ENCODE peak calls at places on chromosomes 13 and 19, in six cellular contexts. D is H9, Q is NB4, W is nephron progenitor cell, V is breast epithelium, X is brain microvascular endothelial cell. T is an unnamed sample.

GRCh38 chr13:50156140-50156539 is 140.9 kb downstream of the KCNRG start:
- DNase-seq in D (no peak), W (no peak), V (no peak), X (peak), Q (no peak), T (no peak)

GRCh38 chr13:41651413-41652068 is 194.2 kb downstream of the RGCC start:
- DNase-seq in Q (peak), W (no peak), X (no peak), D (no peak), V (no peak), T (no peak)

GRCh38 chr19:39247701-39248664 is 673 bp downstream of the IFNL4 start:
- DNase-seq in V (no peak), W (peak), Q (no peak), X (no peak), D (peak), T (peak)

GRCh38 chr13:102089177-102089576 is 312.7 kb downstream of the FGF14 start:
- DNase-seq in X (no peak), V (no peak), W (no peak), D (no peak), Q (no peak), T (no peak)

GRCh38 chr13:86830046-86830445 is 841.1 kb upstream of the SLITRK5 start:
- DNase-seq in D (no peak), W (no peak), Q (no peak), X (no peak), V (no peak), T (no peak)

GRCh38 chr13:41780736-41781708 is 179.9 kb downstream of the VWA8 start:
- DNase-seq in D (no peak), X (peak), V (peak), W (no peak), Q (no peak), T (no peak)

GRCh38 chr19:30358821-30359580 is 13.2 kb upstream of the ZNF536 start:
- DNase-seq in Q (no peak), V (no peak), X (no peak), D (no peak), W (no peak), T (no peak)

GRCh38 chr13:23804166-23804565 is 85.0 kb downstream of the MIPEP start:
- DNase-seq in W (no peak), D (no peak), X (no peak), Q (no peak), V (no peak), T (no peak)

GRCh38 chr13:108003626-108004025 is 211.7 kb downstream of the LIG4 start:
- DNase-seq in Q (no peak), D (no peak), X (no peak), W (no peak), V (no peak), T (no peak)

GRCh38 chr13:75312884-75313520 is 169.0 kb downstream of the TBC1D4 start:
- DNase-seq in Q (peak), X (no peak), V (no peak), W (no peak), D (no peak), T (no peak)

GRCh38 chr19:48152552-48152951 is 17.6 kb downstream of the LIG1 start:
- DNase-seq in Q (peak), V (peak), X (peak), D (peak), W (peak), T (peak)

GRCh38 chr19:31838163-31838798 is 489.0 kb upstream of the TSHZ3 start:
- DNase-seq in V (peak), Q (no peak), W (no peak), D (no peak), X (no peak), T (no peak)

GRCh38 chr19:18385675-18386542 is at the start of gene GDF15:
- DNase-seq in Q (peak), V (no peak), W (peak), X (peak), D (peak), T (peak)

GRCh38 chr19:18282021-18282787 is 782 bp upstream of the JUND start:
- DNase-seq in D (no peak), X (no peak), Q (peak), W (no peak), V (peak), T (no peak)

GRCh38 chr13:28031220-28031903 is 42.9 kb upstream of the URAD start:
- DNase-seq in W (no peak), D (no peak), X (no peak), Q (peak), V (peak), T (no peak)

DNA sequence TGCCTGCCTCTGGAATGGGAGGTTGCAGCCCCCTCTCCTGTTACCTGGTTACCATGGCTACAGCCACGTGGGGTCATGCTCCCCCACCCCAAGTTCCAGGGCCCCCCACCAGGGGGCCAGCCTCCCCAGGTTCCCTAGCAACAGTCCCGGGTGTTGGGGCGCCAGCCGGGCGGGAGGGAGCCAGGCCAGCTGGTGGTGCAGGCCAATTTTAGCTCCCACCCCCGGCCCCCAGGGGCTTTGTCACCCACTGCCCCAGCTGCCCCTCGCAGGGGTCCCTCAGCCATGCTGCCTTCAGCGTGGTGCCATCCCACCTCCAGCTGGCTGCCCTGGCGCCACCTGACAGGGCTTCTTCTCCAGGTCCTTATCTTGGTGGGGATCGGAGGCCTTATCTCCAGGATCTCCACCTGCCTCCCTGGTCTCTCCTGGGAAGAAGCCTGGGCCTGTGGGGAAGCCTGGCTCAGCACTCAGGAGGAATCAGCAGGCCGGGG is 3.0 kb downstream of the MARK4 start:
- DNase-seq in X (no peak), W (no peak), D (no peak), V (no peak), Q (no peak), T (peak)
- TF ChIP-seq CTCF in X (peak), W (no peak), D (peak), V (no peak), Q (no peak), T (peak)

GRCh38 chr19:57655443-57655842 is 13.3 kb upstream of the ZSCAN4 start:
- DNase-seq in X (no peak), V (no peak), Q (no peak), D (no peak), W (no peak), T (no peak)

GRCh38 chr19:57651654-57651996 is 17.1 kb upstream of the ZSCAN4 start:
- DNase-seq in X (no peak), V (no peak), W (no peak), D (no peak), Q (no peak), T (no peak)

GRCh38 chr19:57656346-57656745 is 12.4 kb upstream of the ZSCAN4 start:
- DNase-seq in Q (no peak), V (no peak), W (no peak), X (no peak), D (no peak), T (no peak)

GRCh38 chr19:57648336-57649003 is 15.5 kb downstream of the ZNF211 start:
- DNase-seq in D (no peak), Q (no peak), V (no peak), W (no peak), X (no peak), T (no peak)

DNA sequence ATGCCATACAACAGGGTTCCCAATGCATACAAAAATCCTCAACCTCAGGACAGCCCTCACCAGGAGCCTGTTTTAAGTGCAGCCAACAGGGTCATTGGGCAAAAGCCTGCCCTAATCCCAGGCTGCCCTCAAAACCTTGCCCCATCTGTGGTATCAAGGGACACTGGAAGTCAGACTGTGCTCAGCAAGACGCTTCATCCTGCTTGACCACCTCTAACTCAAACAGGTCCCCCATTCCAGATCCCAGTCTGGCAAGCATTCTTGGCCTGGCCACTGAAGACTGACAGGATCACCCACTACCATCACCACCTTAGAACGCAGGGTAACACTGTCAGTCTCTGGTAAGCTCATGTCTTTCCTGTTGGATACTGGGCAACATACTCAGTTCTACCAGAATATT is 15.0 kb upstream of the ZSCAN4 start:
- DNase-seq in D (no peak), Q (no peak), W (no peak), V (no peak), X (no peak), T (no peak)
- TF ChIP-seq CTCF in D (no peak), Q (no peak), W (no peak), V (no peak), X (no peak), T (no peak)

GRCh38 chr19:35500611-35501010 is 10.3 kb upstream of the KRTDAP start:
- DNase-seq in Q (no peak), D (no peak), W (no peak), V (no peak), X (no peak), T (no peak)

GRCh38 chr19:35498220-35498619 is 8.0 kb upstream of the KRTDAP start:
- DNase-seq in W (no peak), X (no peak), D (no peak), Q (no peak), V (no peak), T (no peak)

GRCh38 chr19:35498984-35499383 is 8.7 kb upstream of the KRTDAP start:
- DNase-seq in D (no peak), V (no peak), W (no peak), Q (no peak), X (no peak), T (no peak)

GRCh38 chr19:35495107-35496064 is 5.1 kb upstream of the KRTDAP start:
- DNase-seq in X (peak), V (peak), Q (peak), D (peak), W (peak), T (peak)

DNA sequence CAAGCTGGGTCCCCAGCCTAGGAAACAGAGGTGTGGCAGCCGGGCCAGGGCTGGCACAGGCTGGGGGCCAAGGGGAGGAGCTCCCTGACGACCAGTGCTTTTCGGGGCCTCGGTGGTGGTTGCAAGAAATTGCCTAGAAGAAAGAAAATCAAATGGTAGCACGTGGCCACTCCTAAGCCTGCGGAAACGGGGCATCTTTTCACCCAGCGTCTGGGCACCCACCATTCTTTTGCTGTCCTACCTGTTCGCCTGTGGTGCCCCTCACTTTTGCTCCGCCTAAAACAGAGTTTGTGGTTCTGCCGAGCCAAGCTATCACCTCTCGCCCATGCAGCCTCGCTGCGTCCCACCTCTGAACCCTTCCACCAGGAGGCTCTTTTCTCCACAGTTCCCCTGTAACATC is 7.1 kb upstream of the KRTDAP start:
- DNase-seq in Q (no peak), V (no peak), D (no peak), W (no peak), X (no peak), T (no peak)
- TF ChIP-seq CTCF in Q (no peak), V (no peak), D (peak), W (no peak), X (no peak), T (no peak)

GRCh38 chr13:42876810-42877550 is 95.6 kb downstream of the FAM216B start:
- DNase-seq in W (no peak), Q (no peak), D (no peak), V (no peak), X (peak), T (no peak)

GRCh38 chr13:42876270-42876714 is 94.9 kb downstream of the FAM216B start:
- DNase-seq in W (no peak), D (peak), Q (no peak), X (no peak), V (no peak), T (no peak)

GRCh38 chr13:42873081-42873480 is 91.7 kb downstream of the FAM216B start:
- DNase-seq in X (no peak), V (no peak), W (no peak), D (no peak), Q (no peak), T (no peak)

GRCh38 chr13:42878721-42879120 is 97.3 kb downstream of the FAM216B start:
- DNase-seq in W (no peak), Q (no peak), V (no peak), X (no peak), D (no peak), T (no peak)

GRCh38 chr13:42875448-42876269 is 94.3 kb downstream of the FAM216B start:
- DNase-seq in V (no peak), X (peak), D (peak), W (peak), Q (no peak), T (peak)
- TF ChIP-seq CTCF in V (no peak), X (peak), D (peak), W (peak), Q (no peak), T (peak)

DNA sequence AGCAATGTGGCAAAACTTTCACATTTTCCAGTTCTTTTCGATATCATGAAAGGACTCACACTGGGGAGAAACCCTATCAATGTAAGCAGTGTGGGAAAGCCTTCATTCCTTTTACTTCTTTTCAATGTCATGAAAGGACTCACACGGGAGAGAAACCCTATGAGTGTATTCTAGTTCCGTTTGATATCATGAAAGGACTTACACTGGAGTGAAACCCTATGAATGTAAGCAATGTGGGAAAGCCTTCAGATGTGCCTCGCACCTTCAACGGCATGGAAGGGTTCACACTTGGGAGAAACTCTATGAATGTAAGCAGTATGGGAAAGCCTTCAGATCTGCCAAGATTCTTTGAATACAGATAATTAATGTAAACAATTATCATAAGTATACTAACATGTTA is 14.5 kb upstream of the ZNF763 start:
- DNase-seq in V (no peak), X (no peak), D (no peak), Q (no peak), W (no peak), T (no peak)
- TF ChIP-seq CTCF in V (no peak), X (no peak), D (no peak), Q (no peak), W (no peak), T (no peak)

GRCh38 chr19:3671680-3672574 is 28.3 kb downstream of the PIP5K1C start:
- DNase-seq in V (no peak), W (peak), X (no peak), D (no peak), Q (no peak), T (no peak)
- TF ChIP-seq CTCF in V (no peak), W (no peak), X (peak), D (no peak), Q (no peak), T (no peak)

DNA sequence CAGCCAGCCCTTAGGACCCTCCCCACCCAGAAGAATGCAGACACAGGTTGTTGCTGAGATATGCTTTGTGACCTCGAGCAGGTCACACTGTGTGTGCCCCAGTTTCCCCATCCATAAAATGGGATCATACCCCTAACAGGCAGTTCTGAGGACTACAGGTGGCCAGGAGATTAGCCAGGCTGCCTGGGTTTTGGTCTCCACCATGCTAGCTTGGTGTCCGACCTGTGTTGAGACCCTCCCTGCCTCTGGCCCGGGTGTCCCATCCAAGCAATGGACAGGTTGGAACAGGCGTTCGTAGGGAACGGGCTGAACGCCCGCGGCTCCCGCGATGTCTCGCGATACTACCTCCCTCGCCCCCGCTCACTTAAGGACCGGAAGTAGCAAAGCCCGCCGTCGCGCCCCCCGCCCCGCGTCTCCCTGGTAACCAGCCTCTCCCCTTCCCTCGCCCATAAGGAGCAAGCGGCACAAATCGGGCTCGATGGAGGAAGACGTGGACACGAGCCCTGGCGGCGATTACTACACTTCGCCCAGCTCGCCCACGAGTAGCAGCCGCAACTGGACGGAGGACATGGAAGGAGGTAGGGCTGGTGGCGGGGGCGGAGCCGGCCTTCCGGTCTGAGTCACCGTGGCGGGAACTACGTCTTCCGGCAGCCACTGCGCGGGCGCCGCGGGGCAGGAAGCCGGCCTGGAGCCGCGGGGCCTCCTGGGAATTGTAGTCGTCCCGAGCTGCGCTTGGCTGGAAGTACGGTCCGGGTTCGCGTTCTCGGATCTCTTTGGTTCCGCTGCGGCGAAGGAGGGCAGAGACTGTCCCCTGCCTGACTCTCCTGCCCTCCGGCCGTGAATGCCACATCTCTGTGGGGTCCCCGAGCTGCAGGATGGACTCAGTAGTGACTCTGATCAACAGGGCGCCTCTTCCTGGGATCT is 45.4 kb downstream of the SMIM24 start:
- DNase-seq in Q (peak), D (peak), X (peak), V (peak), W (peak), T (peak)
- TF ChIP-seq CTCF in Q (no peak), D (no peak), X (no peak), V (no peak), W (no peak), T (no peak)

GRCh38 chr19:16200038-16200775 is 2.5 kb downstream of the AP1M1 start:
- DNase-seq in X (no peak), V (no peak), W (no peak), Q (peak), D (no peak), T (no peak)
- TF ChIP-seq CTCF in X (no peak), V (no peak), W (no peak), Q (no peak), D (peak), T (no peak)

T was measured in glutamatergic neuron.